ENCODE peak calls at places on chromosome 19, in five cellular contexts. H is spleen, U is A673, X is stomach, P is IMR-90. E is an unnamed sample. For H3K4me1, the result is how much of the 10 kb centered on the place peaks cover.

GRCh38 chr19:46221981-46222610 is 7.4 kb upstream of the IGFL1 start:
- DNase-seq in U (peak), P (peak), X (peak), H (no peak), E (no peak)

GRCh38 chr19:56942749-56943148 is 102.2 kb upstream of the PEG3 start:
- DNase-seq in U (peak), X (peak), H (peak), P (no peak), E (no peak)

GRCh38 chr19:2330632-2331284 is 2.3 kb downstream of the SPPL2B start:
- DNase-seq in U (no peak), X (peak), H (no peak), P (no peak), E (no peak)

GRCh38 chr19:13428352-13428751 is 77.9 kb downstream of the CACNA1A start:
- DNase-seq in X (no peak), H (no peak), U (peak), P (peak), E (no peak)

GRCh38 chr19:55694241-55694655 is 19.2 kb downstream of the EPN1 start:
- DNase-seq in H (peak), X (no peak), P (no peak), U (no peak), E (no peak)

GRCh38 chr19:45446295-45446694 is 21.5 kb upstream of the FOSB start:
- DNase-seq in H (no peak), U (no peak), P (peak), X (no peak), E (peak)

GRCh38 chr19:54231077-54231931 is 8.5 kb upstream of the LILRB3 start:
- DNase-seq in H (peak), P (peak), U (peak), X (peak), E (peak)

GRCh38 chr19:28208745-28209144 is 1004.2 kb downstream of the UQCRFS1 start:
- DNase-seq in X (no peak), U (no peak), H (no peak), P (no peak), E (no peak)

GRCh38 chr19:46674416-46675178 is 13.6 kb upstream of the DACT3 start:
- DNase-seq in U (peak), P (peak), X (no peak), H (no peak), E (no peak)

GRCh38 chr19:33064117-33064777 is 441 bp downstream of the RHPN2 start:
- DNase-seq in P (no peak), U (peak), H (peak), X (peak), E (no peak)

GRCh38 chr19:55259540-55260210 is 858 bp upstream of the PPP6R1 start:
- DNase-seq in X (no peak), H (peak), P (no peak), U (no peak), E (no peak)

GRCh38 chr19:32748497-32748896 is 28.9 kb downstream of the TDRD12 start:
- DNase-seq in U (peak), X (no peak), H (no peak), P (no peak), E (no peak)

GRCh38 chr19:45995715-45996385 is 583 bp downstream of the CCDC61 start:
- DNase-seq in U (no peak), P (peak), H (no peak), X (no peak), E (no peak)

GRCh38 chr19:16062789-16063188 is 13.5 kb upstream of the TPM4 start:
- DNase-seq in X (peak), P (no peak), H (peak), U (peak), E (peak)

GRCh38 chr19:36488118-36488815 is 1.1 kb downstream of the ZNF566 start:
- DNase-seq in U (no peak), X (no peak), H (no peak), P (peak), E (no peak)

GRCh38 chr19:52214241-52214640 is 24.4 kb downstream of the PPP2R1A start:
- DNase-seq in U (no peak), X (no peak), H (no peak), P (peak), E (no peak)

GRCh38 chr19:16702123-16702522 is 17.5 kb upstream of the NWD1 start:
- DNase-seq in U (peak), X (no peak), P (peak), H (no peak), E (no peak)

GRCh38 chr19:18009412-18010066 is 1.6 kb downstream of the ARRDC2 start:
- DNase-seq in U (no peak), X (no peak), P (peak), H (no peak), E (no peak)

GRCh38 chr19:5990289-5990797 is 12.4 kb upstream of the RANBP3 start:
- DNase-seq in H (no peak), X (no peak), U (peak), P (no peak), E (no peak)

GRCh38 chr19:28864577-28865042 is 348.3 kb downstream of the UQCRFS1 start:
- DNase-seq in H (no peak), U (no peak), X (peak), P (peak), E (no peak)

GRCh38 chr19:7888145-7888825 is at the start of gene LRRC8E:
- DNase-seq in H (no peak), U (peak), X (peak), P (peak), E (no peak)

GRCh38 chr19:50334741-50335421 is 5.7 kb upstream of the KCNC3 start:
- DNase-seq in U (no peak), P (no peak), X (no peak), H (peak), E (no peak)
- H3K4me1 ChIP-seq in U (under half), P (under half), X (under half), H (half or more), E (under half)

GRCh38 chr19:31297991-31298390 is 51.2 kb downstream of the TSHZ3 start:
- DNase-seq in H (no peak), U (no peak), P (no peak), X (no peak), E (no peak)
- TF ChIP-seq CTCF in H (no peak), U (no peak), P (no peak), X (no peak), E (no peak)

GRCh38 chr19:1252818-1253513 is 4.6 kb downstream of the MIDN start:
- DNase-seq in P (peak), X (peak), U (peak), H (peak), E (peak)
- H3K4me1 ChIP-seq in P (under half), X (half or more), U (under half), H (half or more), E (under half)

GRCh38 chr19:10421981-10422461 is 1.7 kb downstream of the PDE4A start:
- DNase-seq in U (peak), H (no peak), P (no peak), X (no peak), E (peak)

GRCh38 chr19:10420444-10421239 is at the start of gene PDE4A:
- DNase-seq in H (peak), P (no peak), U (peak), X (no peak), E (no peak)

GRCh38 chr19:10419646-10420443 is 493 bp upstream of the PDE4A start:
- DNase-seq in P (peak), H (no peak), U (peak), X (no peak), E (no peak)

GRCh38 chr19:10422846-10423245 is 2.5 kb downstream of the PDE4A start:
- DNase-seq in P (no peak), U (no peak), X (no peak), H (no peak), E (no peak)

DNA sequence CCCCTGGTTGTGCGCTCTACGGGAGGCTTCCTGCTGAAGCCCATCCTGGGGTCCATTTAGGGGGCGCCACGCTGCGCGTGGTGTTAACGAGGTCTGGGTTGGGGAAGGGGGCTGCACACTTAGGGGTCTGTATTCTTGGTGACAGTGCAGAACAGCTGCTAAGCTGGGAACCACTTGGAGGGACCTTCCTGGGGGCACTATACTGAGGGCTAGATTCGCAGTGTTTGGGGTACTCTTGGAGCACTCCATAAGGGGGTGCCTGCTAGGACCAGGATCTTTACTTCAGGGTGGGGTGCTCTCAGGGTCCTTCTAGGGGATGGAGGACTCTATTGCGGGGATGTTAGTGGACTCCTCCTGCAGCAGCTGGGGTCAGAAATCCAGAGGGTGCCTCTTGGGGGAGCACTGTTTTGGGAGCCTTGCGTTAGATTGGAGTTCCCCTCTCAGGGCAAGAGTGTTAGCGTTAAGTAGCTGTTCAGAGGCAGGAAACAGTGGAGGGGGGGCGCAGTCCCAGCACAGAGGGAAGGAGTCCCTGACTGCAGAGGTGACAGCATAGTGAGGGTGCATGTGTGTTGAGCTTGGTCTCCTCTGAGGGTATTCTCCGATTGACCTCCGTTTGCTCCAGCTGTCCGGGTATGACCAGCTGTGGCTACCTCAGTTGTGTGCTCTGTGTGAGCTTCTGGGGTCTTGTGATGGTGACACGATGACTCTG is 1.1 kb downstream of the PDE4A start:
- DNase-seq in X (no peak), U (peak), P (no peak), H (no peak), E (no peak)
- TF ChIP-seq CTCF in X (no peak), U (peak), P (no peak), H (peak), E (peak)

GRCh38 chr19:4013886-4014540 is 6.5 kb downstream of the PIAS4 start:
- DNase-seq in P (no peak), X (no peak), U (no peak), H (no peak), E (no peak)
- H3K4me1 ChIP-seq in P (under half), X (half or more), U (under half), H (half or more), E (under half)

GRCh38 chr19:10858204-10858828 is 10.1 kb downstream of the C19orf38 start:
- DNase-seq in X (no peak), U (peak), H (no peak), P (no peak), E (no peak)
- TF ChIP-seq CTCF in X (no peak), U (peak), H (peak), P (peak), E (peak)

DNA sequence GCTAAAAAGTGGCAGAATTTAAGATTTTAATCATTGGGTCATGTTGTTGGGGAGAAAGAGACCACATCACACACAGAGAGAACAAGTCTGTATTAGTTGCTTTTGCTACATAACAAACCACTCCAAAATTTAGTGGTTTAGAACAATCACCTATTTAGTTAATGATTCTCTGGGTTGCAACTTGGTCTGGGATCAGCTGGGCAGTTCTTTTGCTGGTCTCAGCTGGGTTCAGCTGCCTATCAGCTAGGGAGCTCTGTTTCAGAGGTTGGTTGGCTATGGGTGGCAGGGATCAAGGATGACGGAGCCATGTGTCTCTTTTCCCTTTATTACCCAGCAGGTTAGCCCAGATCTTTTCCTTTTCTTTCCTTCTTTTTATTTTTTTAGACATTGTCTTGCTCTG is 8.9 kb downstream of the PINLYP start:
- DNase-seq in X (no peak), P (no peak), H (no peak), U (no peak), E (no peak)
- H3K4me1 ChIP-seq in X (under half), P (under half), H (half or more), U (under half), E (under half)

GRCh38 chr19:43503501-43504425 is 783 bp downstream of the PHLDB3 start:
- DNase-seq in H (peak), X (peak), U (peak), P (peak), E (peak)
- TF ChIP-seq CTCF in H (peak), X (no peak), U (peak), P (peak), E (no peak)